ENCODE peak calls at places on chromosomes 2 and 18, in nine cellular contexts. C is cardiac fibroblast, Y is tibial artery, F is fibroblast of pulmonary artery, I is IMR-90, O is WERI-Rb-1, Q is spleen, E is fibroblast of the aortic adventitia, H is left ventricle myocardium inferior. X is an unnamed sample.

GRCh38 chr2:28449489-28450395 is 46.1 kb upstream of the PLB1 start:
- DNase-seq in C (peak), Y (no peak), F (peak), I (peak), O (no peak), Q (no peak), E (peak), H (no peak), X (no peak)

GRCh38 chr2:100418563-100418962 is 1.1 kb upstream of the CHST10 start:
- DNase-seq in C (no peak), Y (no peak), F (no peak), I (no peak), O (peak), Q (no peak), E (no peak), H (no peak), X (no peak)

GRCh38 chr2:169887120-169887519 is 59.9 kb downstream of the UBR3 start:
- DNase-seq in C (no peak), Y (no peak), F (no peak), I (no peak), O (no peak), Q (no peak), E (no peak), H (no peak), X (no peak)

GRCh38 chr2:206211657-206212255 is 52.1 kb downstream of the EEF1B2 start:
- DNase-seq in C (peak), Y (no peak), F (peak), I (peak), O (no peak), Q (no peak), E (peak), H (no peak), X (no peak)

GRCh38 chr2:237482485-237482884 is 4.6 kb upstream of the MLPH start:
- DNase-seq in C (peak), Y (peak), F (no peak), I (no peak), O (no peak), Q (peak), E (peak), H (peak), X (no peak)

GRCh38 chr2:147082850-147083522 is 761.8 kb upstream of the ACVR2A start:
- DNase-seq in C (peak), Y (no peak), F (peak), I (peak), O (peak), Q (no peak), E (peak), H (no peak), X (peak)

GRCh38 chr2:157726946-157727345 is 98.3 kb upstream of the ACVR1C start:
- DNase-seq in C (no peak), Y (no peak), F (no peak), I (no peak), O (no peak), Q (no peak), E (no peak), H (no peak), X (no peak)

GRCh38 chr2:170502400-170503135 is 212.6 kb upstream of the SP5 start:
- DNase-seq in C (no peak), Y (no peak), F (no peak), I (no peak), O (no peak), Q (no peak), E (no peak), H (no peak), X (no peak)

GRCh38 chr18:8389391-8390340 is 219.6 kb upstream of the RAB12 start:
- DNase-seq in C (peak), Y (peak), F (peak), I (peak), O (peak), Q (no peak), E (peak), H (peak), X (peak)

GRCh38 chr2:34567128-34567527 is 968.0 kb upstream of the FAM98A start:
- DNase-seq in C (no peak), Y (no peak), F (no peak), I (no peak), O (no peak), Q (no peak), E (no peak), H (no peak), X (peak)

GRCh38 chr18:46829947-46830346 is 73.1 kb upstream of the ST8SIA5 start:
- DNase-seq in C (no peak), Y (no peak), F (no peak), I (no peak), O (no peak), Q (no peak), E (no peak), H (no peak), X (no peak)

GRCh38 chr2:215791481-215791937 is 221.8 kb downstream of the MREG start:
- DNase-seq in C (no peak), Y (no peak), F (no peak), I (no peak), O (no peak), Q (no peak), E (no peak), H (no peak), X (no peak)

GRCh38 chr2:83420993-83421392 is 1038.1 kb downstream of the SUCLG1 start:
- DNase-seq in C (no peak), Y (no peak), F (no peak), I (no peak), O (no peak), Q (no peak), E (no peak), H (no peak), X (no peak)

GRCh38 chr2:197500503-197501179 is 462 bp downstream of the HSPE1 start:
- DNase-seq in C (peak), Y (no peak), F (peak), I (peak), O (no peak), Q (no peak), E (peak), H (no peak), X (no peak)

GRCh38 chr2:144503221-144503620 is 16.7 kb downstream of the ZEB2 start:
- DNase-seq in C (no peak), Y (no peak), F (no peak), I (no peak), O (no peak), Q (no peak), E (no peak), H (no peak), X (no peak)

GRCh38 chr2:26938399-26938798 is 32.0 kb upstream of the MAPRE3 start:
- DNase-seq in C (no peak), Y (no peak), F (no peak), I (no peak), O (no peak), Q (no peak), E (no peak), H (no peak), X (peak)

GRCh38 chr2:226115102-226115831 is 684.4 kb downstream of the IRS1 start:
- DNase-seq in C (peak), Y (no peak), F (peak), I (peak), O (no peak), Q (no peak), E (peak), H (no peak), X (peak)
- H3K4me3 ChIP-seq in C (no peak), Y (no peak), F (no peak), I (no peak), O (no peak), Q (no peak), E (no peak), H (no peak), X (no peak)

GRCh38 chr2:230719340-230719739 is 6.7 kb downstream of the CAB39 start:
- DNase-seq in C (no peak), Y (no peak), F (no peak), I (no peak), O (no peak), Q (no peak), E (no peak), H (no peak), X (no peak)
- H3K4me3 ChIP-seq in C (no peak), Y (no peak), F (no peak), I (no peak), O (no peak), Q (no peak), E (no peak), H (no peak), X (no peak)

DNA sequence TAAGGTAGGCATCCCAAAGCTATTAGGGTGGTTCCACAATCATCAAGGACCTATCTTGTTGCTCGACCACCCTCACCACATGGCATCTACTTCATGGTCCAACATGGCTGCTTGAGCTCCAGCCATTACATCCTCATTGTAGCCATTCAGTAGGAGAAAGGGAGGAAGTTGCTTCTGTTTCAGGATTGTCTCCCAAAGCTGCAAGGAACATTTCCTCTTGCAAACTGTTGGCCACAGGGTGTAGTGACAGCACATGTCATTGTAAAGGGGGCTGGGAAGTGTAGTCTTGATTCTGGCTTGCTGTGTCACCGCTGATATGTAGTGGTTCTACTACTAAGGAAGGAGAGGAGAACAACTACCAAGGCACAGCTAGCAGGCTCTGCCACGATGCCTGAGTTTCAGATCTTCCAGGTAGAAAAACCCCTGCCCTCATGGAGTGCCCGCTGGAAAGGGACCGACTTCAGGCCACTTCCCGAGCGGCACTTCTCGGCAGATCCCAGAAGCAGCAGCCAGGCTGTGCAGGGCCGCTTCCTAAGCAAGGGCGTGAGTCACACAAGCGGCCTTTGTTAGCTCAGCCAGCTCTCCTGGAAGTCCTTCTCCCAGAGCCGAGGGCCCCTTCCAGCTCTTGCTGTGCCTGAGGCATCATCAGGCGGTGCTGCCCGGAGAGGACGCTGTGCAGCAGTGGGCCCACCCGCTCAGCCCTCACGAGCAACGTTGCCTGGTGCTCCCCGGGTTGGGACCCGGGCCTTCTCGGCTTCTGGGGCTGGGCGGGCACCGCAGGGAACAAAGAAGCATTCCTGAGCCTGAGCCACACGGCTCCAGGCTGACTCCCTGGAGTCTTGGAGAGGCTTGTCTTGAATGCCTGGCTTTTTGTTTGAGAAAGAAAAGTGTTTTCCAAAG is 58.2 kb downstream of the HS6ST1 start:
- DNase-seq in C (peak), Y (no peak), F (peak), I (peak), O (no peak), Q (no peak), E (peak), H (no peak), X (peak)
- H3K4me3 ChIP-seq in C (no peak), Y (no peak), F (no peak), I (no peak), O (no peak), Q (no peak), E (no peak), H (peak), X (no peak)

GRCh38 chr2:88451647-88452150 is 794 bp downstream of the FOXI3 start:
- DNase-seq in C (no peak), Y (no peak), F (no peak), I (no peak), O (no peak), Q (peak), E (no peak), H (no peak), X (no peak)
- H3K4me3 ChIP-seq in C (no peak), Y (no peak), F (no peak), I (no peak), O (no peak), Q (no peak), E (no peak), H (peak), X (no peak)

GRCh38 chr2:117835990-117836760 is 21.7 kb downstream of the DDX18 start:
- DNase-seq in C (peak), Y (peak), F (peak), I (peak), O (peak), Q (peak), E (peak), H (peak), X (peak)
- H3K4me3 ChIP-seq in C (peak), Y (peak), F (peak), I (peak), O (no peak), Q (peak), E (peak), H (peak), X (peak)

GRCh38 chr2:55415300-55415699 is 4.4 kb downstream of the CCDC88A start:
- DNase-seq in C (no peak), Y (no peak), F (no peak), I (no peak), O (no peak), Q (no peak), E (no peak), H (no peak), X (no peak)
- H3K4me3 ChIP-seq in C (no peak), Y (no peak), F (no peak), I (no peak), O (no peak), Q (no peak), E (no peak), H (no peak), X (no peak)

GRCh38 chr2:174632847-174633620 is 35.4 kb upstream of the WIPF1 start:
- DNase-seq in C (peak), Y (no peak), F (peak), I (no peak), O (no peak), Q (no peak), E (peak), H (no peak), X (no peak)
- H3K4me3 ChIP-seq in C (no peak), Y (no peak), F (no peak), I (no peak), O (no peak), Q (peak), E (peak), H (peak), X (no peak)

X was measured in astrocyte of the cerebellum.